ENCODE peak calls at places on chromosomes 5 and 9, in six cellular contexts. I, Z, X, F, T and R are unnamed samples.

GRCh38 chr5:6395621-6396020 is 17.3 kb upstream of the MED10 start:
- DNase-seq in T (no peak), F (no peak), X (no peak), Z (no peak), I (no peak), R (no peak)

GRCh38 chr5:61245486-61245885 is 83.2 kb upstream of the SMIM15 start:
- DNase-seq in I (no peak), Z (no peak), X (no peak), F (no peak), T (no peak), R (no peak)

GRCh38 chr9:9961934-9962333 is 650.9 kb downstream of the PTPRD start:
- DNase-seq in F (no peak), I (no peak), T (no peak), X (no peak), Z (no peak), R (no peak)

GRCh38 chr9:6239048-6239461 is 23.4 kb downstream of the IL33 start:
- DNase-seq in F (no peak), T (no peak), I (peak), Z (no peak), X (no peak), R (no peak)

GRCh38 chr5:150780816-150781221 is 2.3 kb downstream of the SMIM3 start:
- DNase-seq in F (peak), Z (no peak), T (no peak), X (no peak), I (no peak), R (no peak)

GRCh38 chr9:136544549-136545064 is 1.2 kb downstream of the NOTCH1 start:
- DNase-seq in T (no peak), Z (no peak), F (peak), X (peak), I (no peak), R (peak)

GRCh38 chr5:17463653-17464052 is 34.4 kb upstream of the TAF11L2 start:
- DNase-seq in I (no peak), X (no peak), Z (no peak), T (no peak), F (no peak), R (no peak)

GRCh38 chr5:9922719-9923118 is 292.6 kb upstream of the TAS2R1 start:
- DNase-seq in X (peak), F (peak), Z (peak), I (no peak), T (no peak), R (no peak)

GRCh38 chr9:136342191-136343120 is 15.1 kb downstream of the GPSM1 start:
- DNase-seq in I (no peak), X (peak), Z (peak), T (peak), F (peak), R (peak)

GRCh38 chr9:76219555-76220151 is 174.6 kb downstream of the RFK start:
- DNase-seq in X (no peak), Z (peak), T (no peak), I (no peak), F (no peak), R (no peak)

GRCh38 chr5:10601246-10602030 is 37.6 kb downstream of the ANKRD33B start:
- DNase-seq in Z (peak), I (peak), X (peak), T (no peak), F (no peak), R (peak)

GRCh38 chr5:54795284-54795683 is 190.1 kb downstream of the ESM1 start:
- DNase-seq in F (no peak), Z (no peak), X (no peak), I (no peak), T (no peak), R (no peak)

GRCh38 chr5:108818613-108819272 is 71.0 kb downstream of the FER start:
- DNase-seq in X (no peak), F (peak), Z (peak), I (no peak), T (peak), R (no peak)

GRCh38 chr5:140255460-140256157 is 47.3 kb downstream of the PFDN1 start:
- DNase-seq in Z (no peak), X (no peak), T (no peak), I (no peak), F (no peak), R (no peak)

GRCh38 chr5:89878140-89878570 is 531.4 kb downstream of the CETN3 start:
- DNase-seq in Z (peak), X (no peak), T (no peak), I (peak), F (peak), R (peak)

GRCh38 chr5:82019342-82020138 is 47.7 kb downstream of the ATG10 start:
- DNase-seq in I (peak), X (no peak), T (no peak), Z (no peak), F (peak), R (no peak)

GRCh38 chr5:115460476-115460875 is 84.1 kb downstream of the FEM1C start:
- DNase-seq in T (peak), X (no peak), F (peak), I (no peak), Z (peak), R (peak)

GRCh38 chr5:172696171-172696849 is 55.2 kb downstream of the NEURL1B start:
- DNase-seq in F (no peak), T (no peak), X (no peak), Z (no peak), I (no peak), R (no peak)

GRCh38 chr5:175027390-175027789 is 303.0 kb downstream of the MSX2 start:
- DNase-seq in X (no peak), I (no peak), F (no peak), T (no peak), Z (no peak), R (no peak)

GRCh38 chr9:136339173-136339957 is 12.0 kb downstream of the GPSM1 start:
- DNase-seq in I (peak), X (peak), Z (peak), T (no peak), F (peak), R (peak)

GRCh38 chr5:179344301-179345178 is 721 bp downstream of the ADAMTS2 start:
- DNase-seq in Z (no peak), F (peak), I (no peak), X (peak), T (no peak), R (no peak)
- TF ChIP-seq MYC in Z (no peak), F (no peak), I (no peak), X (no peak), T (no peak), R (no peak)

DNA sequence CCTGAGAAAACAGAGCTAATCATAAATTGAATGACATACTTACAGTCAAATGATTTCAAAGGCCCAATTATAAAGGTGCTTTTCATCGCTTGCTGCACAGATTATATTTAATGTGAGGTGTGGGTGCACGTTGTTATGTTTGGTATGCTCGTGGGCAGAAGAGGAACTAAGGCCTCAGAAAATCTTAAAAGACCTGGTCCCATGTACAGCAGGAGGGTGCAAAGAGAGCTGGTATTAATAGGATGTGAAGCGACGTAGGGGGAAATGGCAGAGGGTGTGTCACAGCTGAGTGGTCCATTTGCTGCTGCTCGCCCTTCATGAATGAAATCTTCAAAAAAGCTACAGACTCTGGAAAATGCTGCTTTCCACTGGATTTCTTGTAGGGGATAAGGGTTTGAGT is 40.5 kb upstream of the IFNK start:
- DNase-seq in X (no peak), I (no peak), T (no peak), Z (no peak), F (no peak), R (no peak)
- TF ChIP-seq MYC in X (no peak), I (no peak), T (no peak), Z (no peak), F (no peak), R (no peak)

GRCh38 chr9:127520941-127521918 is 69.9 kb downstream of the LRSAM1 start:
- DNase-seq in I (no peak), T (no peak), F (no peak), Z (no peak), X (no peak), R (peak)
- TF ChIP-seq MYC in I (no peak), T (no peak), F (no peak), Z (no peak), X (no peak), R (peak)

DNA sequence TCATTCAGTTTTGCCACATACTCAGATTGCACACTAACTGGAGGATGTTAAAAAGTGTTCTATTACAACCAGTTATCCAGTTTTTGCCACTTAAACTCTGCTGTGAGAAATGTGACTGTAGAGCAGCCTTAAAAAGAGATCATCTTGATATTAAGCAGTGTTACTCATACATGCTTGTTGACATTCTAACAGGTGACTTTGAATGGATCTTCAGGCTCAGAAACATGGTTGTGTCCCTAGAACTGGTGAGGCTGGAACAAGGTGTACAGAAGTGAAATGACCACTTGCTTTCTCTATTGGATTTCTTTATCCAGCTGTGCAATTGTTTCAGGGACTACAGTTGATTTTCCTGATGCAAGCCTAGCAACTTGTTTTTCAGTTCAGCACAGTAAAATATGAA is 166.1 kb upstream of the CCDC152 start:
- DNase-seq in I (no peak), T (no peak), X (no peak), Z (no peak), F (no peak), R (no peak)
- TF ChIP-seq MYC in I (no peak), T (no peak), X (no peak), Z (no peak), F (no peak), R (no peak)

DNA sequence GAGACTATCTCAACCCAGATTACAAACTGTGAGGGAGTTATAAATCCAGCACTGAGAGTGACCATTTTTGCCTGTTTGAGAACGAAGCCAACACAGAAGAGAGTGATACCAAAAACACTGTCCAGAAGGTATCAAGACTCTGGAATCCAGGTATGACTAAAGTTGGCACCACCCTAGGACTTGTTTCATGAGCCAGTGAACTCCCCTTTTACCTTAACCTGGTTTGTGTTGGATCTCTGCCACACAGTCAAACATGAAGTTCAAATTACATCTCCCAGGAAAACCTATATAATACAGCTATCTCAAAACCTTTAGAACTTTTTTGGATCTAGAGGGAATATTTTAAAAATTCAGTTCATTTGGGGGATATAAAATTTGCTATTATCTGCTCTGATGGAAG is 11.4 kb downstream of the ZBTB5 start:
- DNase-seq in Z (no peak), T (no peak), X (no peak), I (no peak), F (no peak), R (no peak)
- TF ChIP-seq MYC in Z (no peak), T (no peak), X (no peak), I (no peak), F (no peak), R (no peak)

DNA sequence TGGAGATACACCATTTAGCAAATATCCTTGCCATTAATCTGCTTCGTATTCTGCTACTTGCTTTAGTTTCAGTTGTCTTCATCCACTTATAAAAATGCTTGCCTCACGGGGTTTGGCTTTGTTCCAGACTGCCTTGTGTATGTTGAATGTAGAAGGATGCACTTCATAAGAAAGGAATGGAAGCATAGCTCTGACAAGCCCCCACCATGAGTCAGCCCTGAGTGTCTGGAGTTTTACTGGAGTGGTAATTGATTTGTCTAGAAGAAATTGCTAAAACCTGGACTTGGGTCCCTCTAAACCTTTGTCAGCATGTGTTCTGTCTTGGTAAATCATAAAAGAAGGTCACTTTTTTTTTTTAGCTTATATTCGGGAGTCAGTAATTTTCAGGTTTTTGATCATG is 4.6 kb downstream of the TEX48 start:
- DNase-seq in X (no peak), F (peak), I (peak), Z (peak), T (no peak), R (peak)
- TF ChIP-seq MYC in X (no peak), F (peak), I (no peak), Z (peak), T (no peak), R (no peak)

GRCh38 chr9:131960805-131961495 is 118.7 kb downstream of the MED27 start:
- DNase-seq in F (no peak), T (no peak), X (no peak), Z (no peak), I (no peak), R (no peak)
- TF ChIP-seq MYC in F (no peak), T (no peak), X (no peak), Z (no peak), I (no peak), R (no peak)

GRCh38 chr9:127053908-127054307 is 68.5 kb downstream of the ANGPTL2 start:
- DNase-seq in Z (no peak), I (no peak), X (no peak), F (no peak), T (no peak), R (no peak)

GRCh38 chr9:127057970-127058644 is 64.3 kb downstream of the ANGPTL2 start:
- DNase-seq in Z (no peak), F (no peak), I (no peak), T (no peak), X (no peak), R (no peak)

GRCh38 chr9:127056446-127056845 is 66.0 kb downstream of the ANGPTL2 start:
- DNase-seq in T (no peak), I (no peak), X (no peak), F (no peak), Z (no peak), R (no peak)

GRCh38 chr9:127053057-127053821 is 69.2 kb downstream of the ANGPTL2 start:
- DNase-seq in F (no peak), Z (no peak), X (no peak), T (no peak), I (no peak), R (peak)

DNA sequence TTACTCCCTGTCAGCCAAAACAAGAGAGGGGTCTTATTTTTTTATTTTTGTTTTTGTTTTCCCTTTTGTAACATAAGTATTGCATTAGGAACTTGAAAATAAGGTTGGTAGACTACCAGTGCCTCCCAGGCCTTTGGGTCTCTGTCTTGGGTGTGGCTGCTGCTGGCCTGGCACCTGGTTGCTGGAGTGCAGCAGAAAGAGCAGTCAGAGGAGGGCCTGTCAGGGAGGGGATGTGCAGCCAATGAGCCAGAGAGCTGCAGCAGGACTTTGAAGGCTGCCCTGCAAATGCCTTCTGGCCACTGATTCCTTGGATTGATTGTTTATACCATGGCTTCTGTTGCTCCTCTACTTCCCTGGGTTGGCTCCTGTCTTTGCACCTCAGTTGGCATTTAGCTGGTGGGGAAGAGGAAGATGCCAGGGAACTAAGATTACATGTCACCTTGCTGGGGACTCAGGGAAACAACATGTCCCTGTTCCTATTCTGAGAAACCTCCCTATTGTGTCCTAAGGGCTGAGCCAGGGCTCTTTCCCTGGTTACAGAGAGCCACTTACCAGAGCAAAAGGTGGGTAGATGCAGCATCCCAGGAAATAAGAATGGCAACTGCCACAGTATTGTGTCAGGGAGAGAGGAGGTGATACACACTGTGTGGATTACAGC is 66.6 kb downstream of the ANGPTL2 start:
- DNase-seq in Z (no peak), F (no peak), I (no peak), X (no peak), T (no peak), R (no peak)
- TF ChIP-seq MYC in Z (no peak), F (no peak), I (no peak), X (no peak), T (no peak), R (no peak)

GRCh38 chr5:95102080-95102479 is 182.8 kb downstream of the MCTP1 start:
- DNase-seq in X (no peak), F (no peak), I (no peak), T (no peak), Z (no peak), R (no peak)
- TF ChIP-seq MYC in X (no peak), F (no peak), I (no peak), T (no peak), Z (no peak), R (no peak)

GRCh38 chr5:68922172-68922987 is 171.4 kb upstream of the SLC30A5 start:
- DNase-seq in Z (no peak), T (no peak), X (no peak), F (no peak), I (no peak), R (no peak)
- TF ChIP-seq MYC in Z (no peak), T (no peak), X (no peak), F (no peak), I (no peak), R (no peak)